ENCODE peak calls at places on chromosomes 3 and 15, in ten cellular contexts. One of them, this sample, is unnamed.

GRCh38 chr3:125128861-125129501 is 73.2 kb upstream of the HEG1 start:
- DNase-seq in SJSA1: peak
- DNase-seq in NCI-H2029: no peak
- DNase-seq in T1000: no peak
- DNase-seq in AG08395: peak
- DNase-seq in HFFc6: peak
- DNase-seq in neuronal stem cell: no peak
- DNase-seq in stimulated activated CD4-positive, alpha-beta T cell treated with anti-CD3 and anti-CD28 coated beads, Interleukin-2, amount 100 ng/mL, for 4 hours: no peak
- DNase-seq in hypothalamus: no peak
- DNase-seq in activated CD4-positive, alpha-beta T cell treated with anti-CD3 and anti-CD28 coated beads, Interleukin-2, amount 10 ng/mL, durations not matched to agents 7 days and 5 days: no peak
- DNase-seq in this sample: no peak

GRCh38 chr3:1348547-1348946 is 255.7 kb downstream of the CNTN6 start:
- DNase-seq in SJSA1: no peak
- DNase-seq in NCI-H2029: no peak
- DNase-seq in T1000: no peak
- DNase-seq in AG08395: no peak
- DNase-seq in HFFc6: no peak
- DNase-seq in neuronal stem cell: no peak
- DNase-seq in stimulated activated CD4-positive, alpha-beta T cell treated with anti-CD3 and anti-CD28 coated beads, Interleukin-2, amount 100 ng/mL, for 4 hours: no peak
- DNase-seq in hypothalamus: no peak
- DNase-seq in activated CD4-positive, alpha-beta T cell treated with anti-CD3 and anti-CD28 coated beads, Interleukin-2, amount 10 ng/mL, durations not matched to agents 7 days and 5 days: no peak
- DNase-seq in this sample: no peak

GRCh38 chr3:63580151-63580550 is 72.3 kb upstream of the SNTN start:
- DNase-seq in SJSA1: no peak
- DNase-seq in NCI-H2029: no peak
- DNase-seq in T1000: no peak
- DNase-seq in AG08395: no peak
- DNase-seq in HFFc6: no peak
- DNase-seq in neuronal stem cell: no peak
- DNase-seq in stimulated activated CD4-positive, alpha-beta T cell treated with anti-CD3 and anti-CD28 coated beads, Interleukin-2, amount 100 ng/mL, for 4 hours: no peak
- DNase-seq in hypothalamus: no peak
- DNase-seq in activated CD4-positive, alpha-beta T cell treated with anti-CD3 and anti-CD28 coated beads, Interleukin-2, amount 10 ng/mL, durations not matched to agents 7 days and 5 days: no peak
- DNase-seq in this sample: no peak

GRCh38 chr3:138796761-138797160 is 38.0 kb downstream of the PIK3CB start:
- DNase-seq in SJSA1: no peak
- DNase-seq in NCI-H2029: no peak
- DNase-seq in T1000: no peak
- DNase-seq in AG08395: no peak
- DNase-seq in HFFc6: no peak
- DNase-seq in neuronal stem cell: no peak
- DNase-seq in stimulated activated CD4-positive, alpha-beta T cell treated with anti-CD3 and anti-CD28 coated beads, Interleukin-2, amount 100 ng/mL, for 4 hours: no peak
- DNase-seq in hypothalamus: no peak
- DNase-seq in activated CD4-positive, alpha-beta T cell treated with anti-CD3 and anti-CD28 coated beads, Interleukin-2, amount 10 ng/mL, durations not matched to agents 7 days and 5 days: no peak
- DNase-seq in this sample: no peak

GRCh38 chr15:78906310-78906608 is 33.6 kb downstream of the MORF4L1 start:
- DNase-seq in SJSA1: no peak
- DNase-seq in NCI-H2029: peak
- DNase-seq in T1000: peak
- DNase-seq in AG08395: peak
- DNase-seq in HFFc6: peak
- DNase-seq in neuronal stem cell: no peak
- DNase-seq in stimulated activated CD4-positive, alpha-beta T cell treated with anti-CD3 and anti-CD28 coated beads, Interleukin-2, amount 100 ng/mL, for 4 hours: no peak
- DNase-seq in hypothalamus: no peak
- DNase-seq in activated CD4-positive, alpha-beta T cell treated with anti-CD3 and anti-CD28 coated beads, Interleukin-2, amount 10 ng/mL, durations not matched to agents 7 days and 5 days: no peak
- DNase-seq in this sample: no peak

GRCh38 chr3:39130693-39131265 is 22.6 kb downstream of the CSRNP1 start:
- DNase-seq in SJSA1: no peak
- DNase-seq in NCI-H2029: no peak
- DNase-seq in T1000: no peak
- DNase-seq in AG08395: no peak
- DNase-seq in HFFc6: no peak
- DNase-seq in neuronal stem cell: no peak
- DNase-seq in stimulated activated CD4-positive, alpha-beta T cell treated with anti-CD3 and anti-CD28 coated beads, Interleukin-2, amount 100 ng/mL, for 4 hours: no peak
- DNase-seq in hypothalamus: no peak
- DNase-seq in activated CD4-positive, alpha-beta T cell treated with anti-CD3 and anti-CD28 coated beads, Interleukin-2, amount 10 ng/mL, durations not matched to agents 7 days and 5 days: no peak
- DNase-seq in this sample: no peak

GRCh38 chr15:60326824-60327654 is 70.7 kb downstream of the ANXA2 start:
- DNase-seq in SJSA1: peak
- DNase-seq in NCI-H2029: no peak
- DNase-seq in T1000: no peak
- DNase-seq in AG08395: peak
- DNase-seq in HFFc6: peak
- DNase-seq in neuronal stem cell: peak
- DNase-seq in stimulated activated CD4-positive, alpha-beta T cell treated with anti-CD3 and anti-CD28 coated beads, Interleukin-2, amount 100 ng/mL, for 4 hours: no peak
- DNase-seq in hypothalamus: no peak
- DNase-seq in activated CD4-positive, alpha-beta T cell treated with anti-CD3 and anti-CD28 coated beads, Interleukin-2, amount 10 ng/mL, durations not matched to agents 7 days and 5 days: peak
- DNase-seq in this sample: no peak

GRCh38 chr3:98901032-98901464 is 447 bp downstream of the DCBLD2 start:
- DNase-seq in SJSA1: no peak
- DNase-seq in NCI-H2029: no peak
- DNase-seq in T1000: no peak
- DNase-seq in AG08395: peak
- DNase-seq in HFFc6: no peak
- DNase-seq in neuronal stem cell: peak
- DNase-seq in stimulated activated CD4-positive, alpha-beta T cell treated with anti-CD3 and anti-CD28 coated beads, Interleukin-2, amount 100 ng/mL, for 4 hours: no peak
- DNase-seq in hypothalamus: peak
- DNase-seq in activated CD4-positive, alpha-beta T cell treated with anti-CD3 and anti-CD28 coated beads, Interleukin-2, amount 10 ng/mL, durations not matched to agents 7 days and 5 days: peak
- DNase-seq in this sample: no peak

GRCh38 chr15:100241572-100242479 is 99.9 kb downstream of the ADAMTS17 start:
- DNase-seq in SJSA1: no peak
- DNase-seq in NCI-H2029: no peak
- DNase-seq in T1000: peak
- DNase-seq in AG08395: no peak
- DNase-seq in HFFc6: no peak
- DNase-seq in neuronal stem cell: no peak
- DNase-seq in stimulated activated CD4-positive, alpha-beta T cell treated with anti-CD3 and anti-CD28 coated beads, Interleukin-2, amount 100 ng/mL, for 4 hours: no peak
- DNase-seq in hypothalamus: peak
- DNase-seq in activated CD4-positive, alpha-beta T cell treated with anti-CD3 and anti-CD28 coated beads, Interleukin-2, amount 10 ng/mL, durations not matched to agents 7 days and 5 days: no peak
- DNase-seq in this sample: no peak

GRCh38 chr15:62606376-62607164 is 436.0 kb upstream of the TPM1 start:
- DNase-seq in SJSA1: peak
- DNase-seq in NCI-H2029: no peak
- DNase-seq in T1000: peak
- DNase-seq in AG08395: peak
- DNase-seq in HFFc6: peak
- DNase-seq in neuronal stem cell: no peak
- DNase-seq in stimulated activated CD4-positive, alpha-beta T cell treated with anti-CD3 and anti-CD28 coated beads, Interleukin-2, amount 100 ng/mL, for 4 hours: no peak
- DNase-seq in hypothalamus: no peak
- DNase-seq in activated CD4-positive, alpha-beta T cell treated with anti-CD3 and anti-CD28 coated beads, Interleukin-2, amount 10 ng/mL, durations not matched to agents 7 days and 5 days: no peak
- DNase-seq in this sample: peak

GRCh38 chr3:160400631-160401150 is 1.2 kb downstream of the SMC4 start:
- DNase-seq in SJSA1: peak
- DNase-seq in NCI-H2029: no peak
- DNase-seq in T1000: no peak
- DNase-seq in AG08395: no peak
- DNase-seq in HFFc6: no peak
- DNase-seq in neuronal stem cell: no peak
- DNase-seq in stimulated activated CD4-positive, alpha-beta T cell treated with anti-CD3 and anti-CD28 coated beads, Interleukin-2, amount 100 ng/mL, for 4 hours: no peak
- DNase-seq in hypothalamus: no peak
- DNase-seq in activated CD4-positive, alpha-beta T cell treated with anti-CD3 and anti-CD28 coated beads, Interleukin-2, amount 10 ng/mL, durations not matched to agents 7 days and 5 days: peak
- DNase-seq in this sample: no peak

GRCh38 chr15:74540135-74540760 is 772 bp upstream of the ARID3B start:
- DNase-seq in SJSA1: no peak
- DNase-seq in NCI-H2029: no peak
- DNase-seq in T1000: no peak
- DNase-seq in AG08395: no peak
- DNase-seq in HFFc6: peak
- DNase-seq in neuronal stem cell: no peak
- DNase-seq in stimulated activated CD4-positive, alpha-beta T cell treated with anti-CD3 and anti-CD28 coated beads, Interleukin-2, amount 100 ng/mL, for 4 hours: no peak
- DNase-seq in hypothalamus: no peak
- DNase-seq in activated CD4-positive, alpha-beta T cell treated with anti-CD3 and anti-CD28 coated beads, Interleukin-2, amount 10 ng/mL, durations not matched to agents 7 days and 5 days: peak
- DNase-seq in this sample: no peak

GRCh38 chr3:168926426-168926825 is 737.1 kb downstream of the MECOM start:
- DNase-seq in SJSA1: no peak
- DNase-seq in NCI-H2029: no peak
- DNase-seq in T1000: no peak
- DNase-seq in AG08395: no peak
- DNase-seq in HFFc6: no peak
- DNase-seq in neuronal stem cell: no peak
- DNase-seq in stimulated activated CD4-positive, alpha-beta T cell treated with anti-CD3 and anti-CD28 coated beads, Interleukin-2, amount 100 ng/mL, for 4 hours: no peak
- DNase-seq in hypothalamus: no peak
- DNase-seq in activated CD4-positive, alpha-beta T cell treated with anti-CD3 and anti-CD28 coated beads, Interleukin-2, amount 10 ng/mL, durations not matched to agents 7 days and 5 days: no peak
- DNase-seq in this sample: no peak

GRCh38 chr15:51621155-51621554 is 1.4 kb downstream of the DMXL2 start:
- DNase-seq in SJSA1: no peak
- DNase-seq in NCI-H2029: no peak
- DNase-seq in T1000: no peak
- DNase-seq in AG08395: no peak
- DNase-seq in HFFc6: no peak
- DNase-seq in neuronal stem cell: no peak
- DNase-seq in stimulated activated CD4-positive, alpha-beta T cell treated with anti-CD3 and anti-CD28 coated beads, Interleukin-2, amount 100 ng/mL, for 4 hours: no peak
- DNase-seq in hypothalamus: no peak
- DNase-seq in activated CD4-positive, alpha-beta T cell treated with anti-CD3 and anti-CD28 coated beads, Interleukin-2, amount 10 ng/mL, durations not matched to agents 7 days and 5 days: no peak
- DNase-seq in this sample: no peak

GRCh38 chr3:4834403-4834866 is 144.8 kb upstream of the BHLHE40 start:
- DNase-seq in SJSA1: no peak
- DNase-seq in NCI-H2029: no peak
- DNase-seq in T1000: no peak
- DNase-seq in AG08395: no peak
- DNase-seq in HFFc6: no peak
- DNase-seq in neuronal stem cell: no peak
- DNase-seq in stimulated activated CD4-positive, alpha-beta T cell treated with anti-CD3 and anti-CD28 coated beads, Interleukin-2, amount 100 ng/mL, for 4 hours: no peak
- DNase-seq in hypothalamus: no peak
- DNase-seq in activated CD4-positive, alpha-beta T cell treated with anti-CD3 and anti-CD28 coated beads, Interleukin-2, amount 10 ng/mL, durations not matched to agents 7 days and 5 days: peak
- DNase-seq in this sample: no peak

GRCh38 chr3:115245437-115245836 is 98.3 kb upstream of the ZBTB20 start:
- DNase-seq in SJSA1: peak
- DNase-seq in NCI-H2029: no peak
- DNase-seq in T1000: peak
- DNase-seq in AG08395: peak
- DNase-seq in HFFc6: peak
- DNase-seq in neuronal stem cell: no peak
- DNase-seq in stimulated activated CD4-positive, alpha-beta T cell treated with anti-CD3 and anti-CD28 coated beads, Interleukin-2, amount 100 ng/mL, for 4 hours: no peak
- DNase-seq in hypothalamus: no peak
- DNase-seq in activated CD4-positive, alpha-beta T cell treated with anti-CD3 and anti-CD28 coated beads, Interleukin-2, amount 10 ng/mL, durations not matched to agents 7 days and 5 days: no peak
- DNase-seq in this sample: peak

GRCh38 chr3:11000528-11000927 is 8.0 kb downstream of the SLC6A1 start:
- DNase-seq in SJSA1: no peak
- DNase-seq in NCI-H2029: no peak
- DNase-seq in T1000: no peak
- DNase-seq in AG08395: no peak
- DNase-seq in HFFc6: no peak
- DNase-seq in neuronal stem cell: no peak
- DNase-seq in stimulated activated CD4-positive, alpha-beta T cell treated with anti-CD3 and anti-CD28 coated beads, Interleukin-2, amount 100 ng/mL, for 4 hours: no peak
- DNase-seq in hypothalamus: no peak
- DNase-seq in activated CD4-positive, alpha-beta T cell treated with anti-CD3 and anti-CD28 coated beads, Interleukin-2, amount 10 ng/mL, durations not matched to agents 7 days and 5 days: no peak
- DNase-seq in this sample: no peak

GRCh38 chr3:22729981-22730380 is 473.1 kb upstream of the UBE2E2 start:
- DNase-seq in SJSA1: no peak
- DNase-seq in NCI-H2029: no peak
- DNase-seq in T1000: no peak
- DNase-seq in AG08395: no peak
- DNase-seq in HFFc6: no peak
- DNase-seq in neuronal stem cell: no peak
- DNase-seq in stimulated activated CD4-positive, alpha-beta T cell treated with anti-CD3 and anti-CD28 coated beads, Interleukin-2, amount 100 ng/mL, for 4 hours: no peak
- DNase-seq in hypothalamus: no peak
- DNase-seq in activated CD4-positive, alpha-beta T cell treated with anti-CD3 and anti-CD28 coated beads, Interleukin-2, amount 10 ng/mL, durations not matched to agents 7 days and 5 days: no peak
- DNase-seq in this sample: no peak

GRCh38 chr3:20066848-20067617 is 26.8 kb downstream of the KAT2B start:
- DNase-seq in SJSA1: no peak
- DNase-seq in NCI-H2029: no peak
- DNase-seq in T1000: peak
- DNase-seq in AG08395: no peak
- DNase-seq in HFFc6: peak
- DNase-seq in neuronal stem cell: no peak
- DNase-seq in stimulated activated CD4-positive, alpha-beta T cell treated with anti-CD3 and anti-CD28 coated beads, Interleukin-2, amount 100 ng/mL, for 4 hours: no peak
- DNase-seq in hypothalamus: no peak
- DNase-seq in activated CD4-positive, alpha-beta T cell treated with anti-CD3 and anti-CD28 coated beads, Interleukin-2, amount 10 ng/mL, durations not matched to agents 7 days and 5 days: no peak
- DNase-seq in this sample: no peak

GRCh38 chr3:122986790-122987189 is 40.8 kb downstream of the SEMA5B start:
- DNase-seq in SJSA1: no peak
- DNase-seq in NCI-H2029: no peak
- DNase-seq in T1000: no peak
- DNase-seq in AG08395: no peak
- DNase-seq in HFFc6: no peak
- DNase-seq in neuronal stem cell: no peak
- DNase-seq in stimulated activated CD4-positive, alpha-beta T cell treated with anti-CD3 and anti-CD28 coated beads, Interleukin-2, amount 100 ng/mL, for 4 hours: no peak
- DNase-seq in hypothalamus: no peak
- DNase-seq in activated CD4-positive, alpha-beta T cell treated with anti-CD3 and anti-CD28 coated beads, Interleukin-2, amount 10 ng/mL, durations not matched to agents 7 days and 5 days: no peak
- DNase-seq in this sample: no peak

GRCh38 chr3:170585937-170586310 is at the start of gene SLC7A14:
- DNase-seq in SJSA1: no peak
- DNase-seq in NCI-H2029: no peak
- DNase-seq in T1000: no peak
- DNase-seq in AG08395: peak
- DNase-seq in HFFc6: no peak
- DNase-seq in neuronal stem cell: no peak
- DNase-seq in stimulated activated CD4-positive, alpha-beta T cell treated with anti-CD3 and anti-CD28 coated beads, Interleukin-2, amount 100 ng/mL, for 4 hours: no peak
- DNase-seq in hypothalamus: peak
- DNase-seq in activated CD4-positive, alpha-beta T cell treated with anti-CD3 and anti-CD28 coated beads, Interleukin-2, amount 10 ng/mL, durations not matched to agents 7 days and 5 days: no peak
- DNase-seq in this sample: no peak

GRCh38 chr3:64122476-64122875 is 99.2 kb upstream of the PSMD6 start:
- DNase-seq in SJSA1: no peak
- DNase-seq in NCI-H2029: no peak
- DNase-seq in T1000: no peak
- DNase-seq in AG08395: no peak
- DNase-seq in HFFc6: no peak
- DNase-seq in neuronal stem cell: no peak
- DNase-seq in stimulated activated CD4-positive, alpha-beta T cell treated with anti-CD3 and anti-CD28 coated beads, Interleukin-2, amount 100 ng/mL, for 4 hours: no peak
- DNase-seq in hypothalamus: no peak
- DNase-seq in activated CD4-positive, alpha-beta T cell treated with anti-CD3 and anti-CD28 coated beads, Interleukin-2, amount 10 ng/mL, durations not matched to agents 7 days and 5 days: no peak
- DNase-seq in this sample: no peak

GRCh38 chr15:39961051-39961450 is 27.1 kb downstream of the EIF2AK4 start:
- DNase-seq in SJSA1: no peak
- DNase-seq in NCI-H2029: no peak
- DNase-seq in T1000: no peak
- DNase-seq in AG08395: peak
- DNase-seq in HFFc6: no peak
- DNase-seq in neuronal stem cell: no peak
- DNase-seq in stimulated activated CD4-positive, alpha-beta T cell treated with anti-CD3 and anti-CD28 coated beads, Interleukin-2, amount 100 ng/mL, for 4 hours: no peak
- DNase-seq in hypothalamus: no peak
- DNase-seq in activated CD4-positive, alpha-beta T cell treated with anti-CD3 and anti-CD28 coated beads, Interleukin-2, amount 10 ng/mL, durations not matched to agents 7 days and 5 days: no peak
- DNase-seq in this sample: no peak

GRCh38 chr3:108862865-108863798 is 40.5 kb downstream of the TRAT1 start:
- DNase-seq in SJSA1: peak
- DNase-seq in NCI-H2029: no peak
- DNase-seq in T1000: no peak
- DNase-seq in AG08395: no peak
- DNase-seq in HFFc6: no peak
- DNase-seq in neuronal stem cell: no peak
- DNase-seq in stimulated activated CD4-positive, alpha-beta T cell treated with anti-CD3 and anti-CD28 coated beads, Interleukin-2, amount 100 ng/mL, for 4 hours: peak
- DNase-seq in hypothalamus: no peak
- DNase-seq in activated CD4-positive, alpha-beta T cell treated with anti-CD3 and anti-CD28 coated beads, Interleukin-2, amount 10 ng/mL, durations not matched to agents 7 days and 5 days: peak
- DNase-seq in this sample: no peak

GRCh38 chr3:155585384-155585783 is 159.5 kb downstream of the PLCH1 start:
- DNase-seq in SJSA1: no peak
- DNase-seq in NCI-H2029: no peak
- DNase-seq in T1000: no peak
- DNase-seq in AG08395: peak
- DNase-seq in HFFc6: no peak
- DNase-seq in neuronal stem cell: peak
- DNase-seq in stimulated activated CD4-positive, alpha-beta T cell treated with anti-CD3 and anti-CD28 coated beads, Interleukin-2, amount 100 ng/mL, for 4 hours: no peak
- DNase-seq in hypothalamus: no peak
- DNase-seq in activated CD4-positive, alpha-beta T cell treated with anti-CD3 and anti-CD28 coated beads, Interleukin-2, amount 10 ng/mL, durations not matched to agents 7 days and 5 days: no peak
- DNase-seq in this sample: no peak

GRCh38 chr3:176939022-176939817 is 258.1 kb downstream of the TBL1XR1 start:
- DNase-seq in SJSA1: peak
- DNase-seq in NCI-H2029: peak
- DNase-seq in T1000: peak
- DNase-seq in AG08395: peak
- DNase-seq in HFFc6: peak
- DNase-seq in neuronal stem cell: peak
- DNase-seq in stimulated activated CD4-positive, alpha-beta T cell treated with anti-CD3 and anti-CD28 coated beads, Interleukin-2, amount 100 ng/mL, for 4 hours: peak
- DNase-seq in hypothalamus: no peak
- DNase-seq in activated CD4-positive, alpha-beta T cell treated with anti-CD3 and anti-CD28 coated beads, Interleukin-2, amount 10 ng/mL, durations not matched to agents 7 days and 5 days: peak
- DNase-seq in this sample: peak

GRCh38 chr3:6928064-6928463 is 67.1 kb downstream of the GRM7 start:
- DNase-seq in SJSA1: no peak
- DNase-seq in NCI-H2029: no peak
- DNase-seq in T1000: peak
- DNase-seq in AG08395: no peak
- DNase-seq in HFFc6: no peak
- DNase-seq in neuronal stem cell: no peak
- DNase-seq in stimulated activated CD4-positive, alpha-beta T cell treated with anti-CD3 and anti-CD28 coated beads, Interleukin-2, amount 100 ng/mL, for 4 hours: no peak
- DNase-seq in hypothalamus: no peak
- DNase-seq in activated CD4-positive, alpha-beta T cell treated with anti-CD3 and anti-CD28 coated beads, Interleukin-2, amount 10 ng/mL, durations not matched to agents 7 days and 5 days: no peak
- DNase-seq in this sample: no peak

GRCh38 chr3:44957986-44958385 is 18.0 kb downstream of the ZDHHC3 start:
- DNase-seq in SJSA1: no peak
- DNase-seq in NCI-H2029: no peak
- DNase-seq in T1000: no peak
- DNase-seq in AG08395: no peak
- DNase-seq in HFFc6: no peak
- DNase-seq in neuronal stem cell: no peak
- DNase-seq in stimulated activated CD4-positive, alpha-beta T cell treated with anti-CD3 and anti-CD28 coated beads, Interleukin-2, amount 100 ng/mL, for 4 hours: no peak
- DNase-seq in hypothalamus: no peak
- DNase-seq in activated CD4-positive, alpha-beta T cell treated with anti-CD3 and anti-CD28 coated beads, Interleukin-2, amount 10 ng/mL, durations not matched to agents 7 days and 5 days: no peak
- DNase-seq in this sample: no peak